ENCODE peak calls at places on chromosomes 7 and 10, in four cellular contexts. F is HCT116, V is Calu3, C is EL. D is an unnamed sample.

GRCh38 chr7:159143780-159144755 is 599 bp downstream of the VIPR2 start:
- DNase-seq in V (no peak), C (no peak), F (no peak), D (peak)

GRCh38 chr10:116705498-116705897 is 36.9 kb downstream of the HSPA12A start:
- DNase-seq in V (no peak), C (no peak), F (no peak), D (no peak)

GRCh38 chr10:131858118-131858515 is 42.7 kb upstream of the PPP2R2D start:
- DNase-seq in C (no peak), F (no peak), V (no peak), D (no peak)

GRCh38 chr10:35413985-35414861 is 77.9 kb downstream of the CCNY start:
- DNase-seq in F (no peak), V (no peak), C (no peak), D (peak)

GRCh38 chr7:43390601-43391000 is 192.3 kb upstream of the STK17A start:
- DNase-seq in V (no peak), C (no peak), F (no peak), D (no peak)

GRCh38 chr7:17041324-17041723 is 159.5 kb upstream of the AGR3 start:
- DNase-seq in V (no peak), F (no peak), C (peak), D (no peak)

GRCh38 chr10:69438531-69439349 is 12.5 kb upstream of the TSPAN15 start:
- DNase-seq in F (peak), V (peak), C (peak), D (peak)

GRCh38 chr10:21517983-21518628 is 7.4 kb downstream of the SKIDA1 start:
- DNase-seq in V (no peak), F (no peak), C (peak), D (no peak)

GRCh38 chr7:29748286-29749099 is 57.8 kb upstream of the WIPF3 start:
- DNase-seq in C (peak), F (peak), V (peak), D (peak)

GRCh38 chr10:127552446-127552845 is 3.3 kb downstream of the NPS start:
- DNase-seq in C (no peak), V (no peak), F (no peak), D (no peak)

GRCh38 chr7:33597181-33597580 is 308.2 kb upstream of the BMPER start:
- DNase-seq in C (no peak), V (no peak), F (no peak), D (no peak)

GRCh38 chr7:142357953-142358520 is 100.2 kb upstream of the PRSS58 start:
- DNase-seq in C (peak), V (peak), F (peak), D (peak)

GRCh38 chr7:39811161-39811614 is 138.9 kb upstream of the CDK13 start:
- DNase-seq in V (no peak), C (peak), F (no peak), D (no peak)

GRCh38 chr7:95901006-95901405 is 128.7 kb downstream of the DYNC1I1 start:
- DNase-seq in V (no peak), C (no peak), F (no peak), D (no peak)

GRCh38 chr10:79347894-79348639 is 798 bp downstream of the PPIF start:
- DNase-seq in C (peak), F (peak), V (peak), D (peak)

GRCh38 chr7:30682131-30683083 is at the start of gene CRHR2:
- DNase-seq in F (no peak), V (no peak), C (no peak), D (peak)

GRCh38 chr7:128902761-128903585 is 7.5 kb downstream of the KCP start:
- DNase-seq in F (no peak), C (peak), V (no peak), D (no peak)

GRCh38 chr10:48216744-48217143 is 57.8 kb downstream of the FRMPD2 start:
- DNase-seq in F (no peak), C (no peak), V (no peak), D (no peak)

GRCh38 chr10:86227501-86228258 is 138.9 kb downstream of the GRID1 start:
- DNase-seq in V (no peak), C (no peak), F (no peak), D (no peak)

GRCh38 chr10:47346572-47347302 is 1.4 kb upstream of the RBP3 start:
- DNase-seq in V (no peak), F (no peak), C (no peak), D (peak)

GRCh38 chr7:37281368-37282092 is 167.1 kb downstream of the ELMO1 start:
- DNase-seq in V (no peak), F (no peak), C (no peak), D (no peak)

GRCh38 chr7:77415822-77416620 is at the start of gene GSAP:
- DNase-seq in V (peak), F (no peak), C (peak), D (peak)

GRCh38 chr10:70756710-70757360 is 28.3 kb downstream of the TBATA start:
- DNase-seq in V (no peak), F (no peak), C (peak), D (no peak)

GRCh38 chr7:77456711-77457110 is 40.6 kb upstream of the GSAP start:
- DNase-seq in C (no peak), F (no peak), V (no peak), D (no peak)

GRCh38 chr7:101602082-101602481 is 27.0 kb downstream of the MYL10 start:
- DNase-seq in V (no peak), C (no peak), F (no peak), D (no peak)

GRCh38 chr10:380313-380955 is 245.2 kb downstream of the ZMYND11 start:
- DNase-seq in V (no peak), F (no peak), C (no peak), D (no peak)

GRCh38 chr7:30084195-30084594 is 50.6 kb upstream of the MTURN start:
- DNase-seq in F (no peak), C (no peak), V (no peak), D (no peak)

GRCh38 chr10:124573726-124574455 is 112.3 kb downstream of the LHPP start:
- DNase-seq in C (no peak), F (no peak), V (no peak), D (no peak)

GRCh38 chr7:83976302-83976701 is 218.3 kb downstream of the SEMA3A start:
- DNase-seq in F (no peak), C (peak), V (peak), D (peak)

GRCh38 chr10:45550903-45551302 is 121.7 kb downstream of the ZFAND4 start:
- DNase-seq in V (no peak), C (no peak), F (no peak), D (no peak)

D was measured in hepatocyte.